ENCODE peak calls at places on chromosomes 4 and X, in eight cellular contexts. C is stomach; M is heart left ventricle; O is PC-3; V is CD8-positive, alpha-beta T cell; U is pancreas; L is astrocyte; I is K562. E is an unnamed sample.

GRCh38 chr4:151133311-151133710 is 33.9 kb downstream of the RPS3A start:
- DNase-seq in M (no peak), L (no peak), V (no peak), O (no peak), U (no peak), C (no peak), I (no peak), E (no peak)

GRCh38 chr4:121146530-121146929 is 17.6 kb downstream of the TNIP3 start:
- DNase-seq in L (peak; percentile 90), O (no peak), C (no peak), V (no peak), I (no peak), U (no peak), M (no peak), E (no peak)

GRCh38 chr4:26346203-26346620 is 25.4 kb downstream of the RBPJ start:
- DNase-seq in U (no peak), C (peak; percentile 40), V (no peak), M (peak; percentile 36), O (no peak), I (peak; percentile 33), L (no peak), E (peak; percentile 81)

GRCh38 chrX:7574325-7574724 is 268.6 kb upstream of the VCX start:
- DNase-seq in O (peak; percentile 38), L (no peak), I (no peak), U (no peak), C (no peak), V (no peak), M (no peak), E (no peak)

GRCh38 chrX:128518508-128518907 is 466.3 kb upstream of the ACTRT1 start:
- DNase-seq in V (no peak), U (no peak), M (no peak), I (no peak), L (no peak), C (no peak), O (peak; percentile 41), E (no peak)

GRCh38 chr4:162837241-162837640 is 329.4 kb downstream of the NAF1 start:
- DNase-seq in O (no peak), V (no peak), L (no peak), U (no peak), C (no peak), M (no peak), I (no peak), E (no peak)

GRCh38 chr4:82372874-82373815 is 646 bp downstream of the HNRNPD start:
- DNase-seq in L (peak; percentile 50), V (peak; percentile 54), I (peak; percentile 61), C (peak; percentile 82), U (peak; percentile 85), O (peak; percentile 69), M (peak; percentile 82), E (peak; percentile 89)

GRCh38 chr4:3644849-3645627 is 112.8 kb upstream of the LRPAP1 start:
- DNase-seq in C (no peak), I (peak; percentile 47), M (no peak), V (no peak), U (no peak), O (peak; percentile 50), L (peak; percentile 12), E (peak; percentile 68)

GRCh38 chr4:148834804-148835598 is 392.8 kb upstream of the NR3C2 start:
- DNase-seq in C (no peak), M (no peak), O (peak; percentile 47), V (no peak), L (no peak), I (no peak), U (no peak), E (peak; percentile 58)

GRCh38 chr4:140718240-140718639 is 37.9 kb downstream of the TBC1D9 start:
- DNase-seq in O (no peak), M (no peak), V (no peak), L (peak; percentile 45), C (no peak), U (no peak), I (no peak), E (no peak)

GRCh38 chr4:106287353-106287969 is 28.5 kb downstream of the TBCK start:
- DNase-seq in M (no peak), C (no peak), V (no peak), U (no peak), I (no peak), L (peak; percentile 58), O (peak; percentile 65), E (no peak)

GRCh38 chr4:80154547-80154933 is 42.8 kb upstream of the PRDM8 start:
- DNase-seq in V (no peak), I (no peak), L (no peak), O (no peak), C (no peak), M (no peak), U (no peak), E (no peak)

GRCh38 chr4:184746532-184746870 is 12.6 kb upstream of the CENPU start:
- DNase-seq in U (no peak), O (peak; percentile 82), M (peak; percentile 55), I (no peak), C (peak; percentile 76), V (no peak), L (peak; percentile 82), E (no peak)

GRCh38 chr4:45072981-45073380 is 346.6 kb upstream of the GNPDA2 start:
- DNase-seq in L (no peak), O (no peak), M (no peak), I (no peak), C (no peak), U (no peak), V (no peak), E (no peak)

GRCh38 chr4:159227984-159228383 is 125.1 kb downstream of the RAPGEF2 start:
- DNase-seq in O (no peak), I (no peak), V (no peak), C (peak; percentile 80), U (peak; percentile 55), L (peak; percentile 94), M (peak; percentile 85), E (peak; percentile 45)

GRCh38 chr4:7196731-7197130 is 4.4 kb downstream of the SORCS2 start:
- DNase-seq in C (no peak), M (no peak), V (no peak), I (no peak), O (peak; percentile 59), U (no peak), L (no peak), E (no peak)

GRCh38 chr4:139822391-139822790 is 156.8 kb downstream of the MGST2 start:
- DNase-seq in I (no peak), L (no peak), M (no peak), C (no peak), V (no peak), U (no peak), O (no peak), E (no peak)

GRCh38 chr4:55186123-55186522 is 60.7 kb upstream of the KDR start:
- DNase-seq in V (no peak), I (no peak), U (no peak), C (no peak), M (no peak), O (peak; percentile 33), L (no peak), E (no peak)

GRCh38 chr4:17781072-17781830 is at the start of gene FAM184B:
- DNase-seq in U (peak; percentile 64), M (no peak), I (no peak), C (no peak), O (peak; percentile 17), L (peak; percentile 4), V (no peak), E (peak; percentile 18)

GRCh38 chrX:21975827-21976226 is 35.3 kb downstream of the SMS start:
- DNase-seq in I (no peak), U (no peak), V (no peak), M (no peak), C (no peak), O (peak; percentile 66), L (peak; percentile 58), E (no peak)

GRCh38 chr4:107366900-107367299 is 330.8 kb upstream of the DKK2 start:
- DNase-seq in L (no peak), U (no peak), O (no peak), M (no peak), I (no peak), V (no peak), C (no peak), E (no peak)

GRCh38 chr4:164009435-164009834 is 514.9 kb downstream of the TMA16 start:
- DNase-seq in O (no peak), V (no peak), M (no peak), L (no peak), U (no peak), I (no peak), C (no peak), E (no peak)

GRCh38 chr4:143399113-143399949 is 62.7 kb downstream of the GAB1 start:
- DNase-seq in O (peak; percentile 75), U (no peak), L (no peak), M (no peak), C (no peak), V (no peak), I (peak; percentile 30), E (no peak)

DNA sequence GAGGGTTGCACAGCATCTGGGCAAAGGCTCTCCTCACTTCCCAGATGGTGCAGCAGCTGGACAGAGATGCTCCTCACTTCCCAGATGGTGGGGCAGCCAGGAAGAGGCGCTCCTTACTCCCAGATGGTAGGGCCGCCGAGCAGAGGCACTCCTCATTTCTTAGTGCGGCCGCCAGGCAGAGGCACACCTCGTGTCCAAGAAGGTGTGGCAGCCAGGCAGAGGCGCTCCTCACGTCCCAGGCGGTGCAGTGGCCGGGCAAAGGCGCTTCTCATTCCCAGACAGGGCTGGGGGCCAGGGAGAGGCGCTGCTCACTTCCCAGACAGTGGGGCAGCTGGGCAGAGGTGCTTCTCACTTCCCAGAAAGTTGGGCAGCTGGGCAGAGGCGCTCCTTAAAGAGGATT is 48.8 kb downstream of the ZNF732 start:
- DNase-seq in V (no peak), O (no peak), L (no peak), M (no peak), I (no peak), C (no peak), U (peak; percentile 33), E (no peak)
- H3K9me3 ChIP-seq in V (peaks cover 19% of the 10 kb centered on the region), O (peaks cover 44% of the 10 kb centered on the region), L (peaks cover 41% of the 10 kb centered on the region), M (peaks cover 26% of the 10 kb centered on the region), I (peaks cover 1% of the 10 kb centered on the region), C (peaks cover 84% of the 10 kb centered on the region), U (peaks cover 3% of the 10 kb centered on the region), E (peaks cover 3% of the 10 kb centered on the region)

GRCh38 chrX:103531002-103531401 is 11.7 kb upstream of the RAB40A start:
- DNase-seq in L (peak; percentile 71), V (no peak), M (no peak), C (no peak), I (no peak), O (no peak), U (no peak), E (no peak)
- H3K4me3 ChIP-seq in L (no peak overlapping the region), V (no peak overlapping the region), M (no peak overlapping the region), C (no peak overlapping the region), I (no peak overlapping the region), O (no peak overlapping the region), U (no peak overlapping the region), E (no peak overlapping the region)

DNA sequence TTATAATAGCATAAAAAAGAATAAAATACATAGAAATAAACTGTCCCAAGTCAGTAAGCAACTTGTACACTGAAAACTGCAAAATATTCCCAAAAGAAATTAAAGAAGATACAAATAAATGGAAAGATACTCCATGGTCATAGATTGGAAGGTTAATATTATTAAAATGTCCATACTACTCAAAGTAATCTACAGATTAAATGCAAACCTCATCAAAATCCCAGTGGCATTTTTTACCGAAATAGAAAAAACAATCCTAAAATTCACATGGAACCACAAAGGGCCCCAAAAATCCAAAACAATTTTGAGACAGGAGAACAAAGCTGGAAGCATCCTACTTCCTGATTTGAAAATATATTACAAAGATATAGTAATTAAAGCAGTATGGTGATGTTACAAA is 133.0 kb downstream of the NDST3 start:
- DNase-seq in L (no peak), U (no peak), I (no peak), V (no peak), M (no peak), C (no peak), O (no peak), E (no peak)
- TF ChIP-seq CTCF in L (no peak), U (no peak), I (no peak), V (no peak), M (no peak), C (no peak), O (no peak), E (no peak)

GRCh38 chrX:663841-664240 is 33.2 kb downstream of the SHOX start:
- DNase-seq in O (no peak), V (no peak), U (no peak), I (no peak), L (no peak), M (no peak), C (no peak), E (no peak)
- H3K9me3 ChIP-seq in O (no peaks in the 10 kb centered on the region), V (no peaks in the 10 kb centered on the region), U (no peaks in the 10 kb centered on the region), I (no peaks in the 10 kb centered on the region), L (peaks cover 7% of the 10 kb centered on the region), M (no peaks in the 10 kb centered on the region), C (peaks cover 11% of the 10 kb centered on the region), E (no peaks in the 10 kb centered on the region)